ENCODE peak calls at places on chromosomes 16 and 17, in ten cellular contexts. H is foreskin melanocyte; D is fibroblast of lung; R is hypothalamus; X is GDM1; T is stimulated activated CD4-positive, alpha-beta T cell treated with anti-CD3 and anti-CD28 coated beads, Interleukin-15, amount 100 ng/mL, for 24 hours; A is NCI-H2171 treated with DMSO at 0.1 percent for 48 hours; F is C1 segment of cervical spinal cord; G is GM20000; B is Caki2. S is an unnamed sample.

GRCh38 chr16:60225541-60225940 is 1491.4 kb upstream of the GOT2 start:
- DNase-seq in F (no peak), A (no peak), H (no peak), T (no peak), R (no peak), X (no peak), G (no peak), D (no peak), B (no peak), S (no peak)

GRCh38 chr17:1561420-1562177 is 993 bp downstream of the PITPNA start:
- DNase-seq in A (no peak), H (no peak), D (peak), R (no peak), T (peak), B (no peak), F (no peak), X (no peak), G (peak), S (peak)

GRCh38 chr17:39212841-39213480 is 12.8 kb downstream of the STAC2 start:
- DNase-seq in X (no peak), B (no peak), D (no peak), T (no peak), G (no peak), F (no peak), R (no peak), H (no peak), A (peak), S (no peak)

GRCh38 chr17:56468840-56469239 is 124.7 kb upstream of the NOG start:
- DNase-seq in X (no peak), F (no peak), B (no peak), G (no peak), R (no peak), H (no peak), A (peak), T (no peak), D (no peak), S (no peak)

GRCh38 chr17:43832976-43833829 is at the start of gene MPP3:
- DNase-seq in F (peak), H (peak), B (peak), T (peak), G (peak), R (peak), A (peak), X (peak), D (peak), S (peak)

GRCh38 chr17:57121308-57122042 is 36.4 kb downstream of the AKAP1 start:
- DNase-seq in A (peak), H (no peak), T (no peak), X (peak), F (no peak), G (no peak), B (peak), D (peak), R (peak), S (peak)

GRCh38 chr16:89506113-89506504 is 2.1 kb upstream of the SPG7 start:
- DNase-seq in A (no peak), R (no peak), X (no peak), D (peak), F (no peak), G (no peak), T (no peak), B (peak), H (no peak), S (no peak)

GRCh38 chr17:2194778-2195417 is 108.7 kb downstream of the SMG6 start:
- DNase-seq in A (peak), G (no peak), R (no peak), H (no peak), B (no peak), T (no peak), D (peak), X (no peak), F (no peak), S (no peak)

GRCh38 chr16:81066700-81067099 is 10.3 kb downstream of the C16orf46 start:
- DNase-seq in T (no peak), B (no peak), R (no peak), A (no peak), D (no peak), F (no peak), G (no peak), X (no peak), H (no peak), S (no peak)

GRCh38 chr17:15456972-15457722 is 10.3 kb downstream of the CDRT4 start:
- DNase-seq in F (peak), A (peak), B (no peak), D (peak), H (peak), T (no peak), R (peak), X (no peak), G (no peak), S (peak)

GRCh38 chr17:45334231-45334630 is 17.4 kb upstream of the MAP3K14 start:
- DNase-seq in F (no peak), A (no peak), H (no peak), X (no peak), T (no peak), D (no peak), B (peak), G (no peak), R (no peak), S (no peak)

GRCh38 chr16:426115-426905 is 861 bp downstream of the RAB11FIP3 start:
- DNase-seq in F (peak), D (peak), X (no peak), A (no peak), R (no peak), H (no peak), B (no peak), G (peak), T (peak), S (peak)

GRCh38 chr16:19948186-19949104 is 63.8 kb upstream of the GPRC5B start:
- DNase-seq in F (no peak), H (no peak), A (no peak), D (no peak), B (peak), X (no peak), T (no peak), G (no peak), R (no peak), S (no peak)

GRCh38 chr17:68302666-68303065 is 11.4 kb downstream of the ARSG start:
- DNase-seq in R (no peak), A (peak), H (no peak), D (no peak), X (no peak), B (no peak), F (no peak), T (no peak), G (no peak), S (no peak)

GRCh38 chr16:67019171-67019570 is 9.8 kb upstream of the CBFB start:
- DNase-seq in T (no peak), G (no peak), R (no peak), H (no peak), B (no peak), A (no peak), F (no peak), D (no peak), X (no peak), S (no peak)

GRCh38 chr16:57133101-57133500 is 40.7 kb downstream of the CPNE2 start:
- DNase-seq in A (no peak), T (no peak), X (no peak), F (no peak), R (no peak), D (no peak), G (no peak), H (no peak), B (no peak), S (no peak)

GRCh38 chr16:26688105-26688504 is 378.6 kb upstream of the C16orf82 start:
- DNase-seq in H (no peak), B (no peak), R (no peak), F (peak), G (no peak), X (no peak), A (no peak), T (no peak), D (no peak), S (no peak)

GRCh38 chr16:64590516-64590915 is 531.3 kb downstream of the CDH11 start:
- DNase-seq in G (no peak), D (peak), R (no peak), F (no peak), A (no peak), X (no peak), T (no peak), B (no peak), H (no peak), S (no peak)

GRCh38 chr16:51994597-51994996 is 552.3 kb downstream of the TOX3 start:
- DNase-seq in X (no peak), T (no peak), F (no peak), D (no peak), A (peak), R (no peak), B (peak), H (peak), G (no peak), S (peak)

GRCh38 chr17:28326114-28326513 is 7.1 kb downstream of the TMEM97 start:
- DNase-seq in R (no peak), G (no peak), X (no peak), D (no peak), B (no peak), F (no peak), H (no peak), T (no peak), A (no peak), S (no peak)

GRCh38 chr16:49158029-49158642 is 123.5 kb downstream of the CBLN1 start:
- DNase-seq in X (no peak), A (no peak), F (no peak), R (no peak), T (no peak), G (peak), D (peak), H (no peak), B (peak), S (peak)

GRCh38 chr16:11852092-11852809 is 909 bp upstream of the RSL1D1 start:
- DNase-seq in G (no peak), X (no peak), T (no peak), R (no peak), D (no peak), A (no peak), F (no peak), H (no peak), B (peak), S (peak)

GRCh38 chr17:50498021-50498874 is 10.0 kb upstream of the MYCBPAP start:
- DNase-seq in H (no peak), R (no peak), A (no peak), G (no peak), F (no peak), D (no peak), X (no peak), T (no peak), B (no peak), S (no peak)

GRCh38 chr16:47058295-47059086 is 85.0 kb upstream of the DNAJA2 start:
- DNase-seq in B (no peak), H (no peak), A (no peak), R (no peak), T (no peak), D (no peak), F (no peak), G (no peak), X (no peak), S (no peak)

GRCh38 chr17:41710472-41711090 is 1.6 kb upstream of the GAST start:
- DNase-seq in X (no peak), H (no peak), G (no peak), F (no peak), D (peak), R (peak), B (peak), A (peak), T (peak), S (no peak)

GRCh38 chr17:6544770-6545169 is 11.6 kb downstream of the PITPNM3 start:
- DNase-seq in T (no peak), G (no peak), B (no peak), H (no peak), F (no peak), X (no peak), R (no peak), D (no peak), A (no peak), S (no peak)